ENCODE peak calls at places on chromosomes 16 and 17, in seven cellular contexts. C, K, W, L, N, G and O are unnamed samples.
A peak's percentile ranks its signal among the peaks of the same experiment; 100 is the strongest.

GRCh38 chr16:89217388-89218191 is at the start of gene ZNF778:
- DNase-seq in C (peak; percentile 80), K (peak; percentile 90), W (peak; percentile 74), L (peak; percentile 46), N (peak; percentile 34), G (peak; percentile 83), O (peak; percentile 86)

GRCh38 chr17:73560661-73561060 is 83.6 kb downstream of the SDK2 start:
- DNase-seq in C (no peak), K (no peak), W (no peak), L (no peak), N (no peak), G (peak; percentile 13), O (no peak)

GRCh38 chr17:39653662-39654331 is 11.4 kb upstream of the TCAP start:
- DNase-seq in C (peak; percentile 80), K (no peak), W (peak; percentile 17), L (no peak), N (peak; percentile 13), G (peak; percentile 30), O (no peak)

GRCh38 chr16:55672471-55672870 is 16.7 kb downstream of the SLC6A2 start:
- DNase-seq in C (no peak), K (no peak), W (no peak), L (no peak), N (peak; percentile 90), G (peak; percentile 91), O (no peak)

GRCh38 chr17:31918701-31919128 is 17.2 kb upstream of the UTP6 start:
- DNase-seq in C (no peak), K (peak; percentile 24), W (no peak), L (no peak), N (no peak), G (peak; percentile 24), O (no peak)

GRCh38 chr16:81885976-81886586 is 107.0 kb downstream of the PLCG2 start:
- DNase-seq in C (no peak), K (no peak), W (no peak), L (no peak), N (no peak), G (peak; percentile 23), O (no peak)

GRCh38 chr16:20611350-20611902 is 35.3 kb upstream of the ACSM2B start:
- DNase-seq in C (no peak), K (peak; percentile 89), W (no peak), L (peak; percentile 66), N (no peak), G (no peak), O (peak; percentile 95)

GRCh38 chr17:32484628-32485027 is 2.2 kb upstream of the CDK5R1 start:
- DNase-seq in C (no peak), K (no peak), W (no peak), L (no peak), N (no peak), G (no peak), O (no peak)